ENCODE peak calls at places on chromosome 6, in six cellular contexts. O is GM23338, S is WTC11, X is HepG2, W is GM12878, U is H1. R is an unnamed sample.

GRCh38 chr6:16985484-16986284 is 116.2 kb upstream of the STMND1 start:
- DNase-seq in O (no peak), S (no peak), X (no peak), W (no peak), U (no peak), R (no peak)

GRCh38 chr6:46026307-46026706 is 10.6 kb upstream of the CLIC5 start:
- DNase-seq in O (no peak), S (no peak), X (no peak), W (no peak), U (no peak), R (no peak)

GRCh38 chr6:134883314-134883713 is 66.6 kb downstream of the ALDH8A1 start:
- DNase-seq in O (no peak), S (no peak), X (no peak), W (no peak), U (no peak), R (no peak)

GRCh38 chr6:74054190-74054589 is 358.2 kb downstream of the CD109 start:
- DNase-seq in O (no peak), S (no peak), X (no peak), W (no peak), U (no peak), R (no peak)

GRCh38 chr6:99612551-99613397 is 6.1 kb downstream of the PRDM13 start:
- DNase-seq in O (peak), S (no peak), X (no peak), W (no peak), U (peak), R (no peak)

GRCh38 chr6:132614554-132614953 is 9.5 kb downstream of the TAAR2 start:
- DNase-seq in O (no peak), S (no peak), X (no peak), W (no peak), U (no peak), R (no peak)

GRCh38 chr6:126788961-126789365 is 329.5 kb upstream of the RSPO3 start:
- DNase-seq in O (no peak), S (no peak), X (no peak), W (no peak), U (no peak), R (no peak)

GRCh38 chr6:16474834-16475781 is 236.7 kb downstream of the GMPR start:
- DNase-seq in O (no peak), S (no peak), X (no peak), W (no peak), U (no peak), R (no peak)

GRCh38 chr6:146650799-146651481 is 52.2 kb downstream of the ADGB start:
- DNase-seq in O (no peak), S (no peak), X (no peak), W (no peak), U (no peak), R (no peak)

GRCh38 chr6:71079707-71080106 is 122.8 kb upstream of the B3GAT2 start:
- DNase-seq in O (no peak), S (no peak), X (no peak), W (no peak), U (no peak), R (no peak)

GRCh38 chr6:82506526-82506925 is 142.9 kb downstream of the TPBG start:
- DNase-seq in O (peak), S (no peak), X (no peak), W (no peak), U (no peak), R (no peak)

GRCh38 chr6:70956451-70957283 is at the start of gene B3GAT2:
- DNase-seq in O (peak), S (peak), X (no peak), W (no peak), U (peak), R (no peak)

GRCh38 chr6:161104966-161105365 is 113.4 kb downstream of the MAP3K4 start:
- DNase-seq in O (no peak), S (no peak), X (no peak), W (no peak), U (no peak), R (no peak)

GRCh38 chr6:147873826-147874225 is 365.3 kb downstream of the SAMD5 start:
- DNase-seq in O (no peak), S (no peak), X (no peak), W (no peak), U (no peak), R (no peak)

GRCh38 chr6:145842693-145843546 is 28.3 kb upstream of the FBXO30 start:
- DNase-seq in O (no peak), S (no peak), X (no peak), W (no peak), U (no peak), R (no peak)

GRCh38 chr6:14824060-14824834 is 421.6 kb upstream of the JARID2 start:
- DNase-seq in O (no peak), S (no peak), X (no peak), W (no peak), U (no peak), R (no peak)

GRCh38 chr6:89368107-89368506 is 15.6 kb upstream of the UBE2J1 start:
- DNase-seq in O (peak), S (peak), X (peak), W (no peak), U (peak), R (peak)

GRCh38 chr6:91081452-91082067 is 494.7 kb upstream of the MAP3K7 start:
- DNase-seq in O (peak), S (no peak), X (peak), W (no peak), U (no peak), R (peak)

GRCh38 chr6:167827062-167827587 is 414 bp downstream of the AFDN start:
- DNase-seq in O (peak), S (peak), X (no peak), W (no peak), U (peak), R (peak)

GRCh38 chr6:160692369-160692959 is 9.6 kb upstream of the PLG start:
- DNase-seq in O (peak), S (no peak), X (no peak), W (no peak), U (no peak), R (peak)

GRCh38 chr6:11525468-11526155 is 11.9 kb upstream of the TMEM170B start:
- DNase-seq in O (no peak), S (no peak), X (no peak), W (no peak), U (no peak), R (no peak)

GRCh38 chr6:125066964-125067363 is 86.6 kb upstream of the TPD52L1 start:
- DNase-seq in O (no peak), S (no peak), X (no peak), W (no peak), U (no peak), R (peak)

GRCh38 chr6:140542858-140543257 is 1168.4 kb upstream of the CITED2 start:
- DNase-seq in O (no peak), S (no peak), X (no peak), W (peak), U (no peak), R (no peak)

GRCh38 chr6:140544431-140544830 is 1170.0 kb upstream of the CITED2 start:
- DNase-seq in O (no peak), S (no peak), X (no peak), W (no peak), U (no peak), R (no peak)

GRCh38 chr6:140540743-140541142 is 1166.3 kb upstream of the CITED2 start:
- DNase-seq in O (no peak), S (no peak), X (no peak), W (no peak), U (no peak), R (no peak)

GRCh38 chr6:140538926-140539325 is 1164.5 kb upstream of the CITED2 start:
- DNase-seq in O (peak), S (no peak), X (no peak), W (no peak), U (no peak), R (no peak)

GRCh38 chr6:140541288-140541687 is 1166.8 kb upstream of the CITED2 start:
- DNase-seq in O (no peak), S (no peak), X (no peak), W (no peak), U (no peak), R (no peak)
- TF ChIP-seq CREB1 in O (no peak), S (no peak), X (no peak), W (no peak), U (no peak), R (no peak)

GRCh38 chr6:137724495-137725211 is 142.4 kb upstream of the TNFAIP3 start:
- DNase-seq in O (no peak), S (no peak), X (no peak), W (no peak), U (no peak), R (no peak)

GRCh38 chr6:137724018-137724403 is 143.0 kb upstream of the TNFAIP3 start:
- DNase-seq in O (no peak), S (no peak), X (peak), W (no peak), U (no peak), R (no peak)

GRCh38 chr6:137725949-137726348 is 141.1 kb upstream of the TNFAIP3 start:
- DNase-seq in O (no peak), S (no peak), X (no peak), W (no peak), U (no peak), R (no peak)

GRCh38 chr6:137723273-137724017 is 143.6 kb upstream of the TNFAIP3 start:
- DNase-seq in O (no peak), S (no peak), X (peak), W (no peak), U (no peak), R (no peak)

GRCh38 chr6:137722749-137723272 is 144.2 kb upstream of the TNFAIP3 start:
- DNase-seq in O (no peak), S (no peak), X (no peak), W (no peak), U (no peak), R (no peak)
- TF ChIP-seq CREB1 in O (no peak), S (no peak), X (no peak), W (no peak), U (no peak), R (no peak)

GRCh38 chr6:38149526-38149925 is 330.0 kb downstream of the ZFAND3 start:
- DNase-seq in O (no peak), S (no peak), X (no peak), W (no peak), U (peak), R (no peak)

GRCh38 chr6:38146658-38147027 is 327.1 kb downstream of the ZFAND3 start:
- DNase-seq in O (no peak), S (no peak), X (no peak), W (no peak), U (no peak), R (no peak)

GRCh38 chr6:38150681-38151296 is 331.3 kb downstream of the ZFAND3 start:
- DNase-seq in O (no peak), S (peak), X (no peak), W (no peak), U (peak), R (no peak)

GRCh38 chr6:38146021-38146657 is 326.6 kb downstream of the ZFAND3 start:
- DNase-seq in O (no peak), S (no peak), X (no peak), W (no peak), U (no peak), R (no peak)

DNA sequence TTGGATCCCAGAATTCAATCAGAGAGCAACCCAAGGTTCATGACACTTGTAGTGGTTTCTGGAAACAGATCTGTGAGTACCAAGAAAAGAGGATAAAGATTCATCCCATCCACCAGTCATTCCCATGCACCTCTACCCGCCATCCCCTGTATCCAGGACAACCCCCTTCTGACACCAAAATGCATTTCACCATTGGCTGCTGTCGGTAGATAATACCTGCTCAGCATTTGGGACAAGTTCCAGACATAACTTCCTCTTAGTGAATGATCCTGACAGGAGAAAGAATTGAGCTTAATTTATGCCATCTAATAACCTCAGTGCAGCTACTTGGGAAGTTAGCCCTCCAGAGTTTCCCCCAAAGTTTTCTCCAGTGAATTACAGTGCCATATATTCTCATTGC is 329.1 kb downstream of the ZFAND3 start:
- DNase-seq in O (no peak), S (no peak), X (no peak), W (no peak), U (peak), R (no peak)
- TF ChIP-seq CREB1 in O (no peak), S (no peak), X (no peak), W (no peak), U (no peak), R (no peak)

DNA sequence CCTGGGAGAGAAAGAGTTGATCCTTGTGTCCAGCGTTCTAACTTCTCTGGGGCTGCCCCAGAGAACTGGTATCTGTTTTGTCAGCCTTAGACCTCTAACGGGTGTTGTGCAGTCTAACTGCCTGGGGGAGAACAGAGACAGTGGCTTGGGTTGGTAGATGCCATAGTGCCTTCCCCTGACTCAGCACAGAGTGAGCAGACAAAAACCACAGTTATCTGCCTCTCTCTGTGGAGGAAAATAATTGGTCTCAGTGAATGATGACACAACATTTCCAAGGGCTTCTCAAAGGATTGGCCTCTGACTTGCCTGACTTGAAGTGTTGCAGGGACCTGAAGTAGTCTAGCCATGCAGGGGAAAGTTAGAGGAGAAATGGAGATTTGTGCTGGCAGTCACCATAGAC is 226.2 kb upstream of the MAN1A1 start:
- DNase-seq in O (no peak), S (no peak), X (no peak), W (no peak), U (no peak), R (no peak)
- TF ChIP-seq CREB1 in O (no peak), S (no peak), X (no peak), W (no peak), U (no peak), R (no peak)

GRCh38 chr6:41705329-41705995 is 29.9 kb downstream of the TFEB start:
- DNase-seq in O (no peak), S (no peak), X (no peak), W (no peak), U (no peak), R (no peak)
- TF ChIP-seq CREB1 in O (no peak), S (no peak), X (no peak), W (no peak), U (no peak), R (no peak)

DNA sequence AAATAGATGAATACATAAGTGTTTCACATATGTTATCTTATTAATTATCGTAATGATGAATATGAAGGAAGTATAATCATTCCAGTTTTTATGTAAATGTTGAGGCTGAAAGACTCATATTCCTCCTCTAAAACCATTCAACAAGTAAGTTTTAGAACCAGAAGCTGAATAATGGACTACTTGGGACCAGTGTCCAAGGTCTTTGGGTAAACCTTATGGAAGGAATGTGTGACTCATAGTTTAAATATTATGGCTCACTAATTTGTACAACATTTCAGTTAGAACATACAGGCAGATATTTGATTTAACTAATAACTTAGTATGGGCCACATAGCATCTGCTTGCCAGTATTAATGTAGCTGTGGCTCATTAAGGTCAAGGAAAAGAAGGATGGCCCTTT is 209.6 kb downstream of the TFAP2B start:
- DNase-seq in O (no peak), S (no peak), X (peak), W (no peak), U (no peak), R (no peak)
- TF ChIP-seq CREB1 in O (no peak), S (no peak), X (no peak), W (no peak), U (no peak), R (no peak)

DNA sequence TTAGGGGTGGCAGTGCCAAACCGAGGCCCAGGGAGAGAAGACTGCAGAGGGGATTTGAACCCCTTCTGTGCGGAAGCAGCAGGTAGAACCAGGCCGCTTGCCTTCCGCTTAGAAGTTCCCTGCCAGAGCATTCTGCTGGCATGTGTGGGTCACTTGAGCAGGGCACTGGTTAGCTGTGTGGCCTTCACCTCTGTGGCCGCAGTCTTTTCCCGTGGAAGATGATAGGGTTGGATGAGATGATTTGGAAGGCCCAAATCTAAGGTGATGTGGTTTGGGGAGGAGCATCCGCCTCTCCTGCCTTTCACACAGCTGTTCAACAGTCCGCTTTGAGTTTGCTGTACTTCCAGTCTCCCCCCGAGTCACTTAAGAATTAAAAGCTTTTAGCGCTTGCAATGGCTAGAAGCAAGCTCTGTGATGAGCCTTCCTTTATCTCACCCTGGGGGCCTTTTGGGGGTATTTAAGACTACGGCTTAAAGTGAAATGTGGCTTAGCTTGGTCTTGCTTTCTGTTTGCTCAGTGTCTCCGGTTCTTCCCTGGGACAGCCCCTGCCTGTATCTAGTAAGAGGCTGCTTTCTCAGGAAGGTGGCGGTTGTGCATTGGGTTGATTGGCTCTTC is 743 bp downstream of the CMTR1 start:
- DNase-seq in O (peak), S (no peak), X (peak), W (peak), U (no peak), R (no peak)
- TF ChIP-seq CREB1 in O (no peak), S (no peak), X (no peak), W (no peak), U (no peak), R (no peak)

GRCh38 chr6:9456241-9456658 is 958.6 kb downstream of the TFAP2A start:
- DNase-seq in O (no peak), S (no peak), X (no peak), W (no peak), U (peak), R (no peak)
- TF ChIP-seq CREB1 in O (no peak), S (no peak), X (no peak), W (no peak), U (no peak), R (no peak)

DNA sequence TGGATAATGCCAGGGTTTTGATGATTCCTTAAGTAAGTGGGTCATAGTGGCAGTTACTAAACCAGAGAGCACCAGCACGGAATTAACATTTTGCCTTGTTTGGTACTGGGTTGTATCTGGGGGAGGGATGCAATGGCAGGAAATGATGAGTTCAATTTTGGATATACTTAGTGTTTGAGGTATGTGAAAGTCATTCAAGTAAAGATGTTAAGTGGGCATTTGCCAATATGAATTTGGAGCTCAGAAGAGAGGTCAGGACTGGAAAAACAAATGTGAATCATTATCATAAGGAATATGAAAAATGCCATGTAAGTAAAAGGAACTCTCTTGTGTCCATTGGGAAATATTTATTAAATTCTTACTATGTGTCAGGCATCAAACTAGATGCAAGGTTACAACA is 6.2 kb downstream of the PXT1 start:
- DNase-seq in O (no peak), S (no peak), X (no peak), W (no peak), U (no peak), R (no peak)
- TF ChIP-seq CREB1 in O (no peak), S (no peak), X (no peak), W (no peak), U (no peak), R (no peak)